ENCODE peak calls at places on chromosome 16, in four cellular contexts. I is heart left ventricle, F is A549, L is astrocyte of the cerebellum. X is an unnamed sample.

GRCh38 chr16:25298165-25298872 is 40.7 kb upstream of the ZKSCAN2 start:
- DNase-seq in I (no peak), F (no peak), L (no peak), X (no peak)

GRCh38 chr16:49278944-49279725 is 2.5 kb downstream of the CBLN1 start:
- DNase-seq in I (no peak), F (no peak), L (no peak), X (no peak)

GRCh38 chr16:49513040-49513439 is 139.4 kb downstream of the C16orf78 start:
- DNase-seq in I (no peak), F (peak; percentile 31), L (no peak), X (no peak)

GRCh38 chr16:58678716-58679115 is 5.9 kb downstream of the SLC38A7 start:
- DNase-seq in I (peak; percentile 54), F (no peak), L (no peak), X (no peak)

GRCh38 chr16:50366126-50366525 is 2.7 kb downstream of the BRD7 start:
- DNase-seq in I (no peak), F (no peak), L (no peak), X (no peak)

GRCh38 chr16:66478733-66479511 is 51.8 kb downstream of the BEAN1 start:
- DNase-seq in I (peak; percentile 76), F (peak; percentile 76), L (no peak), X (peak; percentile 42)

GRCh38 chr16:59324462-59324861 is 590.3 kb upstream of the GOT2 start:
- DNase-seq in I (no peak), F (peak; percentile 59), L (no peak), X (no peak)

GRCh38 chr16:11201498-11202259 is 54.3 kb downstream of the SOCS1 start:
- DNase-seq in I (no peak), F (peak; percentile 36), L (no peak), X (peak; percentile 91)

GRCh38 chr16:79912592-79913310 is 312.2 kb upstream of the MAF start:
- DNase-seq in I (no peak), F (no peak), L (no peak), X (no peak)

GRCh38 chr16:90020838-90021382 is 1.7 kb upstream of the DBNDD1 start:
- DNase-seq in I (no peak), F (no peak), L (no peak), X (no peak)

GRCh38 chr16:10729649-10730048 is 14.0 kb upstream of the NUBP1 start:
- DNase-seq in I (no peak), F (peak; percentile 71), L (no peak), X (peak; percentile 21)

GRCh38 chr16:81514041-81514559 is 69.5 kb downstream of the CMIP start:
- DNase-seq in I (no peak), F (no peak), L (no peak), X (no peak)

GRCh38 chr16:86033016-86033474 is 134.1 kb downstream of the IRF8 start:
- DNase-seq in I (no peak), F (no peak), L (no peak), X (no peak)

GRCh38 chr16:86044241-86044671 is 145.3 kb downstream of the IRF8 start:
- DNase-seq in I (no peak), F (peak; percentile 78), L (peak; percentile 15), X (peak; percentile 3)

GRCh38 chr16:86590501-86591144 is 12.3 kb downstream of the FOXL1 start:
- DNase-seq in I (no peak), F (no peak), L (peak; percentile 89), X (no peak)

GRCh38 chr16:70777496-70777895 is 23.5 kb downstream of the VAC14 start:
- DNase-seq in I (no peak), F (no peak), L (no peak), X (no peak)

GRCh38 chr16:85461814-85462404 is 151.2 kb upstream of the GSE1 start:
- DNase-seq in I (no peak), F (no peak), L (no peak), X (no peak)

GRCh38 chr16:65038125-65038524 is 83.7 kb downstream of the CDH11 start:
- DNase-seq in I (no peak), F (no peak), L (no peak), X (no peak)

GRCh38 chr16:78297066-78297666 is 197.7 kb downstream of the WWOX start:
- DNase-seq in I (no peak), F (no peak), L (no peak), X (no peak)

GRCh38 chr16:79723583-79724168 is 123.1 kb upstream of the MAF start:
- DNase-seq in I (no peak), F (no peak), L (no peak), X (no peak)

GRCh38 chr16:17404903-17405691 is 65.7 kb downstream of the XYLT1 start:
- DNase-seq in I (peak; percentile 43), F (no peak), L (peak; percentile 62), X (no peak)

GRCh38 chr16:89805136-89805905 is 11.1 kb downstream of the FANCA start:
- DNase-seq in I (no peak), F (no peak), L (peak; percentile 43), X (no peak)

GRCh38 chr16:53212899-53213235 is 158.1 kb downstream of the CHD9 start:
- DNase-seq in I (no peak), F (no peak), L (no peak), X (no peak)

GRCh38 chr16:75319513-75320401 is 68.3 kb upstream of the BCAR1 start:
- DNase-seq in I (no peak), F (no peak), L (peak; percentile 90), X (peak; percentile 67)

GRCh38 chr16:27317738-27318398 is 4.1 kb downstream of the IL4R start:
- DNase-seq in I (no peak), F (no peak), L (no peak), X (no peak)

GRCh38 chr16:74700206-74701040 is at the start of gene MLKL:
- DNase-seq in I (peak; percentile 47), F (peak; percentile 72), L (no peak), X (no peak)

GRCh38 chr16:29645699-29646187 is 17.3 kb upstream of the SPN start:
- DNase-seq in I (no peak), F (no peak), L (no peak), X (no peak)

GRCh38 chr16:89442990-89443726 is 47.2 kb downstream of the ANKRD11 start:
- DNase-seq in I (peak; percentile 43), F (peak; percentile 85), L (peak; percentile 28), X (no peak)

GRCh38 chr16:56629531-56629930 is 2.9 kb upstream of the MT1M start:
- DNase-seq in I (no peak), F (no peak), L (no peak), X (no peak)

GRCh38 chr16:82138478-82139285 is 31.3 kb downstream of the MPHOSPH6 start:
- DNase-seq in I (no peak), F (no peak), L (no peak), X (no peak)

GRCh38 chr16:55490301-55490700 is 11.3 kb downstream of the MMP2 start:
- DNase-seq in I (no peak), F (no peak), L (no peak), X (no peak)

GRCh38 chr16:70162041-70162451 is 11.5 kb upstream of the CLEC18C start:
- DNase-seq in I (no peak), F (peak; percentile 66), L (no peak), X (peak; percentile 61)

DNA sequence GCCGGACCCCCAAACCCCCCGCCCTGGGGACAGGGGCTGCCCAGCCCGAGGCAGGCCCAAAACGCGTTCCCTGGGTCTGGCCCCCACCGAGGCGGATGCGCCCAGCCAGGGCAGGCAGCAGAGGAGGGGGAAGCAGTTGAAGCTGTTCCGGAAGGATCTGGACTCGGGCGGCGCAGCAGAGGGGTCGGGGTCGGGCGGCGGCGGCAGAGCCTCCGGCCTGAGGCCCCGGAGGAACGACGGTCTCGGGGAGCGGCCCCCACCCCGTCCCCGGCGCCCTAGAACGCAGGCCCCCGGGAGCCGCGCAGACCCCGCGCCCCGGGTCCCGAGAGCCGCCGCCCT is 22.9 kb upstream of the ZFPM1 start:
- DNase-seq in I (no peak), F (no peak), L (no peak), X (no peak)
- H3K4me3 ChIP-seq in I (peak overlapping the region; percentile 67), F (no peak overlapping the region), L (peak overlapping the region; percentile 10), X (no peak overlapping the region)

DNA sequence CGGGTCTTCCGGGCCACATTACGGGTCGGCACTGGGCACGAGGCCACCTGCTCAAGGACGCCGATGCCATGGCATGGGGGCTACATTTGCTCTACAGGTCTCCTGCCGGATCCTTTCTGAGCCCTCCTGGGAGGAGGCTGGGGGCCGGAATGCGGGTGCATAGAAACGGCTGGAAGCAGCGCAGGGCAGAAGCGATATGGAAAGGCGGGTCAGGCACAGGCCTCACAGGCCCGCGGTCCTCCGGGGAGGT is 28.4 kb downstream of the AXIN1 start:
- DNase-seq in I (no peak), F (no peak), L (no peak), X (no peak)
- H3K4me3 ChIP-seq in I (no peak overlapping the region), F (no peak overlapping the region), L (no peak overlapping the region), X (no peak overlapping the region)

DNA sequence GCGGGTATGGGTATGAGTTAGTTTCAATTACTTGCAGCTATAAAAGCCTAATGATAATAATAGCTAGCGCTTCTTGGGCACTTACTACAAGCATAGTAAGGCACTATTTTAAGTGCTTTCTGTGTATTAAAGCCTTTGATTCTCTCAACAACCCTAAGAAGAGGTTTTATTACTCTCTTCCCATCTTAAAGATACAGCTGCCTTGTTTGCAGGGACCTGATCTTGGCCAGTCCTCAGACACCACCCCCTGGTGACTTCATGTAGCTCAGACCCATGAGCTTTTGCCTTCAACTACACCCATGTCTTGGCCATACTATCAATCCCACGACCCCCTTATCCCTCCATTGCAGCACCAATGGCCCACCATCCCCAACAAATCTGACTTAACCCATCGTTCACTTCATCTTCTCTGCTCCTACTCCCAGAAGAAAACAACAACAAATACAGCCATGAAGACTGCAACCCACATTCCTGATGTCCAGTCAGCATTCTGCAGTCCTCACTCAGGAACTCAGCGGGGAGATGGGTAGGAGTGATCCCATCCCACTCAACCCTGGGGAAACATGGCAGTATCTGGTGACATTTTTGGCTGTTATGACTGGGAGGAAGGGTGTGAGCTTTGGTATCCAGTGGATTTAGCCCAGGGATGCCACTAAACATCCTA is 4.2 kb downstream of the GGA2 start:
- DNase-seq in I (no peak), F (no peak), L (no peak), X (no peak)
- H3K4me3 ChIP-seq in I (no peak overlapping the region), F (no peak overlapping the region), L (peak overlapping the region; percentile 12), X (no peak overlapping the region)

GRCh38 chr16:4323845-4324478 is 8.1 kb downstream of the GLIS2 start:
- DNase-seq in I (peak; percentile 72), F (peak; percentile 79), L (no peak), X (no peak)
- H3K4me3 ChIP-seq in I (peak overlapping the region; percentile 27), F (peak overlapping the region; percentile 21), L (no peak overlapping the region), X (no peak overlapping the region)